ENCODE peak calls at places on chromosomes 1 and 21, in five cellular contexts. K, H, B, J and Z are unnamed samples.

GRCh38 chr1:161773791-161774190 is 7.7 kb downstream of the ATF6 start:
- DNase-seq in K (no peak), H (no peak), B (no peak), J (no peak), Z (no peak)

GRCh38 chr1:57591854-57592253 is 168.0 kb upstream of the DAB1 start:
- DNase-seq in K (peak; percentile 93), H (no peak), B (no peak), J (no peak), Z (no peak)

GRCh38 chr1:179876289-179876715 is 1.3 kb downstream of the TOR1AIP2 start:
- DNase-seq in K (peak; percentile 50), H (no peak), B (no peak), J (no peak), Z (no peak)

GRCh38 chr1:115951552-115951951 is 24.8 kb upstream of the SLC22A15 start:
- DNase-seq in K (no peak), H (no peak), B (no peak), J (no peak), Z (no peak)

GRCh38 chr1:4173731-4174130 is 273.7 kb upstream of the C1orf174 start:
- DNase-seq in K (no peak), H (no peak), B (no peak), J (no peak), Z (no peak)

GRCh38 chr1:30218438-30218837 is 504.9 kb downstream of the MATN1 start:
- DNase-seq in K (no peak), H (no peak), B (no peak), J (no peak), Z (no peak)

GRCh38 chr1:3313579-3313955 is 140.9 kb upstream of the ARHGEF16 start:
- DNase-seq in K (peak; percentile 78), H (peak; percentile 66), B (peak; percentile 93), J (peak; percentile 96), Z (peak; percentile 86)

GRCh38 chr1:33296082-33296458 is 24.8 kb downstream of the A3GALT2 start:
- DNase-seq in K (no peak), H (no peak), B (no peak), J (peak; percentile 86), Z (no peak)

GRCh38 chr1:5903680-5904079 is 88.5 kb downstream of the NPHP4 start:
- DNase-seq in K (no peak), H (no peak), B (no peak), J (no peak), Z (no peak)

GRCh38 chr21:44094832-44095231 is 12.4 kb upstream of the PWP2 start:
- DNase-seq in K (no peak), H (no peak), B (no peak), J (no peak), Z (no peak)

GRCh38 chr1:197027359-197027758 is 39.7 kb downstream of the F13B start:
- DNase-seq in K (no peak), H (no peak), B (no peak), J (no peak), Z (no peak)

GRCh38 chr1:202553560-202554038 is 156.7 kb downstream of the SYT2 start:
- DNase-seq in K (peak; percentile 79), H (no peak), B (peak; percentile 69), J (no peak), Z (no peak)

GRCh38 chr21:45285266-45285931 is 2.3 kb downstream of the POFUT2 start:
- DNase-seq in K (no peak), H (no peak), B (peak; percentile 10), J (peak; percentile 47), Z (no peak)

GRCh38 chr1:223455470-223455869 is 62.3 kb downstream of the CCDC185 start:
- DNase-seq in K (no peak), H (no peak), B (no peak), J (no peak), Z (no peak)

GRCh38 chr1:244065960-244066388 is 14.9 kb downstream of the ZBTB18 start:
- DNase-seq in K (no peak), H (no peak), B (no peak), J (no peak), Z (no peak)

GRCh38 chr1:115398745-115399144 is 60.7 kb upstream of the NGF start:
- DNase-seq in K (no peak), H (no peak), B (no peak), J (no peak), Z (no peak)

GRCh38 chr1:26853600-26853999 is 9.3 kb upstream of the SFN start:
- DNase-seq in K (no peak), H (no peak), B (no peak), J (no peak), Z (no peak)
- H3K27ac ChIP-seq in K (no peak overlapping the region), H (no peak overlapping the region), B (no peak overlapping the region), J (no peak overlapping the region), Z (peak overlapping the region; percentile 72)

GRCh38 chr1:201285846-201286245 is 2.5 kb downstream of the PKP1 start:
- DNase-seq in K (peak; percentile 18), H (no peak), B (no peak), J (no peak), Z (no peak)
- H3K27ac ChIP-seq in K (no peak overlapping the region), H (no peak overlapping the region), B (no peak overlapping the region), J (no peak overlapping the region), Z (no peak overlapping the region)

DNA sequence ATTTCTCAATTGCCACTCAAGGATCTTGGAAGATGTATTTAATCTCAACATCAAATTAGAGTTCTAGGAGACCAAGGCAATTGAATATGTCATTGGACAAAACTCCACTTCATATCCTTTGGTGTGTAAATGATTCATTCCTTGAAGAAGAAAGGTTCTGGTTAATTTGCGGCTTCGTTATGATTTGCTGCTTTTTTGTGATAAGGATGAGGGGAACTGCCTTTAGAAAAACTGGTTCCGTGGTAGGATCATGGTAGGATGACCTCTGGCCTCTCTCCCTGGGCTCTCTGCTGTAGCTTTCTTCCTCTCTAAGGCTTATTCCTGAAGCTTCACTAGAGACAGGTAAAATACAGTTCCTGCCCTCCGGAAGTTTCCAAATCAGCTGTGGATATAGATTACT is 51.5 kb upstream of the ERRFI1 start:
- DNase-seq in K (no peak), H (no peak), B (no peak), J (no peak), Z (no peak)
- H3K27ac ChIP-seq in K (no peak overlapping the region), H (no peak overlapping the region), B (peak overlapping the region; percentile 60), J (peak overlapping the region; percentile 40), Z (no peak overlapping the region)

DNA sequence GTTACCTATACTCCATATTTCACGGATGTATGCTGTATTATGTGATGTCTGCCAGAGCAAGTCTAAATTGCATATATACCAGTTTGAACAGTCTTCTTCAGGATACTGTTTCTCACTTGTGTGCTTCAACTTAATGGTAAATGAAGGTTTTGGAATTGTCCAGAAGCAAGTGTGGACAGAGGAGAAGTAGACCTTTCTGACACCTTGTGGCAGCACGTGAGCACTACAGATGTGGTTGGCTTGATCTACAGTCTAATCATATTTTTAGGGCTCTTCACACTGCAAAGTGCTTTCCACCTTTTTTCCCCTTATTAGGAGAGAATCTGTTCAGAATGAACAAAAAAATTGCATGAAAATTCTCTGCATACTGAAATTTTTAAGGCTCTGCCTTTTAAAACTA is 10.9 kb downstream of the MORC3 start:
- DNase-seq in K (peak; percentile 53), H (peak; percentile 9), B (peak; percentile 32), J (no peak), Z (no peak)
- H3K27ac ChIP-seq in K (no peak overlapping the region), H (no peak overlapping the region), B (no peak overlapping the region), J (no peak overlapping the region), Z (no peak overlapping the region)

DNA sequence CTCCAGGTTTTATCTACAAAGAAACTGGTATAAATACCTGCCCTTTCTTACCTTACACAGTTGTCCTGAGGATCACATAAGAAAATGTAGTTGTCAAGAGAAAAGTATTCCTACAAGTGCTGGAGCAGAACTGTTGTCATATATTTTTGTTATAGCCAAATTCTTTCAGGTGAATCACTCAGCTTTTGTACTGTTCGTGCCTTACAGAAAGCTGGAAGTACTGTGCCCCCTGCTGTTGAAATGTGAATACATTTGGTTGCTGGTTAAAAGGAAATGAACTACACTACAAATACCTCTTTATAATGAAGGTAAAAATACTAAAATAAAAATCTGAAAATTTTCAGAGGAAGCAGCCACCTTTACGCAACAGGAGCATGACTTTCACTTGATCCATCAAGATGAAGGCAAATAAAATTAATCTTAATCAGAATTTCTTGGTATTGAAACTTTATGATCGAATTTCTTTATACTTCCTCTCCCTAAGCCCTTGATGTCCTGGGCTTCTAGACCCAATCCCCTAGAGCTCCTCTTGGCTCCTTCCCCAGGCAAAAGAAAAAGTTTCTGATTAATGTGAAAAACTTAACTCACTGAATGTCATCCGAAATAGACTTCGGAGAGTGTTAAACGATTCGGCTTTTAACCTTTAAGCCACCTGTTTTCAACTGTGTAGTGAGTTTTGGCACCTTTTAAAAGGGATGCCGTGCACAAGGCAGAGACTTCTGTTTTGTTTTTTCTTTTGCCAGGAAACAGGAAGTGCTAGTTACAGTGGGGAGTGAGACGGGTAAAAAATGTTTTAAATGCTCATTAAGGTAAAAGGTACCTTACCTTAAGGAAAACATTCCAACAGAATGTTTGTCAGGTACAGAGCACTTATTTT is 12.5 kb downstream of the CHML start:
- DNase-seq in K (peak; percentile 74), H (no peak), B (no peak), J (no peak), Z (no peak)
- H3K27ac ChIP-seq in K (no peak overlapping the region), H (no peak overlapping the region), B (no peak overlapping the region), J (no peak overlapping the region), Z (no peak overlapping the region)

DNA sequence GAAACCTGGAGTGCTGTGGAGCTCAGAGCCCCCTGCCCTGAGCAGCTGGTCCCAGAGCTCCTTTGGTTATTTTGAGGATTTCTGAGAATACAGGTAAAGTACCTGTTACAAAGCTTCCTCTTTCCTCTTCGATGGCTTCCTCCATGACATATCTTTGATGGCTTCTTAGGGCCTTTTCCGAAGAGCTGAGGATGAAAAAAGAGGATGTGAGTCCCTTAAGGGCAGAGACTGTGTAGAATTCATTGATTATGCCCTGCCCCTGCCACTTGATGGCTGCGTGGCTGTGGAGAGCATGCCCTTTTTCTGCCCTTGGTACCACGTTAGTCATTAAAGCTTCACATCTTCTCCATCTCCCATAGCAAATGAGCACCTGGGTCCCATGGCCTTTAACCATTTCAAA is 14.2 kb downstream of the TEX35 start:
- DNase-seq in K (no peak), H (no peak), B (no peak), J (no peak), Z (no peak)
- H3K27ac ChIP-seq in K (no peak overlapping the region), H (no peak overlapping the region), B (no peak overlapping the region), J (no peak overlapping the region), Z (no peak overlapping the region)

GRCh38 chr1:26066160-26066559 is 1.3 kb downstream of the TRIM63 start:
- DNase-seq in K (no peak), H (no peak), B (no peak), J (no peak), Z (no peak)
- H3K27ac ChIP-seq in K (no peak overlapping the region), H (no peak overlapping the region), B (peak overlapping the region; percentile 73), J (no peak overlapping the region), Z (no peak overlapping the region)

GRCh38 chr21:27805696-27806095 is 838.8 kb upstream of the ADAMTS5 start:
- DNase-seq in K (no peak), H (no peak), B (no peak), J (no peak), Z (no peak)

GRCh38 chr21:27806261-27806660 is 839.4 kb upstream of the ADAMTS5 start:
- DNase-seq in K (no peak), H (no peak), B (no peak), J (no peak), Z (no peak)

GRCh38 chr21:27802816-27803475 is 836.1 kb upstream of the ADAMTS5 start:
- DNase-seq in K (peak; percentile 71), H (peak; percentile 41), B (peak; percentile 29), J (no peak), Z (no peak)

GRCh38 chr21:27804515-27804914 is 837.6 kb upstream of the ADAMTS5 start:
- DNase-seq in K (peak; percentile 41), H (no peak), B (no peak), J (no peak), Z (no peak)

DNA sequence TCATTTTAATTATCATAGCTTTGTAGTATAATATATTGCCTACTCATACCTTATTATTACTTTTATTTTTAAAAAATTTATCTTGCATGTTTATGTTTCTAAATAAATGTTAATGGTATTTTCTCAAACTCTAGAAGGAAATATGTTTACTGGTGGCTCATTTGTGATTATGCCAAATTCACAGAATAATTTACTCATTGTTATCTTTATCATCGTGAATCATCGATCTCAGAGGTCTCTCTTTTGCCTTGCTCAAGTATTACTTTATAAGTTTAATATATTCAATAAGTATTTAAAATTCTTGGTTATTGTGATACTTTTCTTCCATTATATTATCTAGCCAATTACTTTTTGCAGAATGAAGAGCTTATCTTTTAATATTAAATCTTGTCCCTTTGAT is 836.7 kb upstream of the ADAMTS5 start:
- DNase-seq in K (no peak), H (no peak), B (no peak), J (no peak), Z (no peak)
- H3K27ac ChIP-seq in K (no peak overlapping the region), H (no peak overlapping the region), B (no peak overlapping the region), J (no peak overlapping the region), Z (no peak overlapping the region)